ENCODE peak calls at places on chromosomes 7 and 10, in nine cellular contexts. N is heart left ventricle, T is adrenal gland, H is A549, Z is body of pancreas, E is lower leg skin, V is stomach, B is transverse colon, D is IMR-90. G is an unnamed sample.

GRCh38 chr10:77036993-77037734 is 600.4 kb downstream of the KCNMA1 start:
- DNase-seq in B (no peak), N (no peak), V (no peak), Z (no peak), H (no peak), D (no peak), E (no peak), T (no peak), G (no peak)

GRCh38 chr7:157485361-157485831 is 148.6 kb downstream of the DNAJB6 start:
- DNase-seq in N (peak), V (peak), Z (no peak), B (no peak), D (no peak), E (peak), H (no peak), T (no peak), G (peak)

GRCh38 chr10:70052462-70053211 is at the start of gene MACROH2A2:
- DNase-seq in B (peak), V (peak), T (peak), Z (peak), D (peak), E (peak), N (peak), H (peak), G (peak)

GRCh38 chr7:32921896-32922295 is 30.3 kb upstream of the KBTBD2 start:
- DNase-seq in D (peak), Z (no peak), B (no peak), N (no peak), E (no peak), H (no peak), T (no peak), V (no peak), G (no peak)

GRCh38 chr7:74344786-74345185 is 55.6 kb downstream of the CLIP2 start:
- DNase-seq in Z (no peak), B (no peak), N (no peak), H (no peak), E (no peak), T (no peak), V (no peak), D (no peak), G (no peak)

GRCh38 chr7:15476101-15476918 is 85.5 kb downstream of the AGMO start:
- DNase-seq in E (no peak), Z (no peak), V (no peak), T (no peak), B (no peak), H (no peak), N (no peak), D (no peak), G (no peak)

GRCh38 chr7:23249486-23249885 is 2.9 kb downstream of the GPNMB start:
- DNase-seq in H (no peak), Z (no peak), T (no peak), D (no peak), B (no peak), N (no peak), V (no peak), E (no peak), G (no peak)

GRCh38 chr7:41478187-41478586 is 224.7 kb downstream of the INHBA start:
- DNase-seq in N (no peak), B (no peak), E (no peak), T (no peak), H (no peak), Z (no peak), V (no peak), D (peak), G (no peak)

GRCh38 chr7:35630573-35630972 is 64.4 kb downstream of the HERPUD2 start:
- DNase-seq in Z (no peak), N (no peak), B (no peak), D (peak), H (no peak), E (no peak), V (no peak), T (no peak), G (no peak)

GRCh38 chr10:6141296-6142151 is 52.7 kb downstream of the RBM17 start:
- DNase-seq in T (no peak), N (no peak), Z (no peak), V (no peak), D (peak), E (no peak), H (peak), B (no peak), G (no peak)

GRCh38 chr10:95244152-95244551 is 46.7 kb downstream of the PDLIM1 start:
- DNase-seq in N (no peak), Z (no peak), T (no peak), V (no peak), E (no peak), D (no peak), B (no peak), H (no peak), G (no peak)

GRCh38 chr7:149205690-149206381 is 10.5 kb downstream of the ZNF282 start:
- DNase-seq in D (no peak), T (no peak), V (no peak), B (peak), Z (no peak), H (no peak), E (no peak), N (no peak), G (no peak)

GRCh38 chr10:99346247-99346646 is 17.1 kb downstream of the CNNM1 start:
- DNase-seq in Z (no peak), V (no peak), H (no peak), B (no peak), T (no peak), E (no peak), N (no peak), D (peak), G (no peak)

GRCh38 chr7:116952640-116953371 is 495 bp upstream of the ST7 start:
- DNase-seq in E (peak), Z (peak), D (peak), H (peak), N (no peak), V (peak), B (peak), T (peak), G (no peak)

GRCh38 chr7:99141756-99142726 is 1.9 kb downstream of the SMURF1 start:
- DNase-seq in V (peak), T (peak), N (peak), Z (peak), E (peak), B (peak), H (peak), D (peak), G (peak)

GRCh38 chr7:101554584-101555268 is 74.4 kb downstream of the MYL10 start:
- DNase-seq in V (no peak), B (no peak), T (no peak), E (peak), Z (no peak), D (no peak), H (no peak), N (peak), G (peak)

GRCh38 chr7:47669178-47669878 is 87.4 kb upstream of the TNS3 start:
- DNase-seq in H (no peak), D (peak), V (peak), E (peak), N (peak), T (peak), B (peak), Z (peak), G (peak)
- TF ChIP-seq POLR2A in H (no peak), D (no peak), V (no peak), E (no peak), N (no peak), T (no peak), B (no peak), Z (peak), G (no peak)

GRCh38 chr7:108662783-108663182 is 93.1 kb downstream of the DNAJB9 start:
- DNase-seq in V (no peak), N (no peak), B (no peak), Z (no peak), D (no peak), H (no peak), T (no peak), E (no peak), G (no peak)

GRCh38 chr7:108659867-108660266 is 90.2 kb downstream of the DNAJB9 start:
- DNase-seq in T (no peak), N (no peak), B (no peak), E (no peak), D (no peak), V (no peak), H (no peak), Z (no peak), G (no peak)

DNA sequence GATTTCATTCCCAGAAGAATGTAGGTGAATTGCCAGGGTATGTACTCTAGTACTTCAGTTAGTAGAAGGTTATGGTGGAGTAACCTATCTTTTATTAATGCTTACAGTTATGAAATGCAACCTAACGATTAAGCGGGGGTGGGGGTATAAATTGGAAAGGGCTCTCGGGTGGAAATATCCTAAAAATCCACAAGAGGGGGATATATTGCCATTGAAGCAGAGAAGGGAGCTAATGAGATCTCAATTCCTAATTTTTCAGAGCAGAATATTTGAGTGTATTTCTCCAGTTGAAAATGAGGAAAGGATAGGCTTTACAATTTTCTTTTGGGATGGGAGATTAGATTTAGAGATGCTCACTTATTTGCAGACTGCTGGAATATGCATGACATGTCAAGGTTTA is 90.8 kb downstream of the DNAJB9 start:
- DNase-seq in T (no peak), E (no peak), Z (no peak), H (peak), V (no peak), N (no peak), D (peak), B (no peak), G (no peak)
- TF ChIP-seq CTCF in T (no peak), E (no peak), Z (no peak), H (peak), V (no peak), N (peak), D (peak), B (no peak), G (no peak)

GRCh38 chr10:59736749-59737148 is 16.5 kb downstream of the MRLN start:
- DNase-seq in V (no peak), N (no peak), H (no peak), D (no peak), T (no peak), B (no peak), E (no peak), Z (no peak), G (no peak)

GRCh38 chr10:59733321-59733720 is 19.9 kb downstream of the MRLN start:
- DNase-seq in N (no peak), T (no peak), B (no peak), E (no peak), V (no peak), Z (no peak), H (no peak), D (no peak), G (no peak)

GRCh38 chr10:59735296-59735695 is 18.0 kb downstream of the MRLN start:
- DNase-seq in H (no peak), T (no peak), E (no peak), Z (no peak), D (no peak), B (no peak), N (no peak), V (no peak), G (no peak)

GRCh38 chr10:59734063-59734462 is 19.2 kb downstream of the MRLN start:
- DNase-seq in D (no peak), B (no peak), N (no peak), T (no peak), H (no peak), Z (no peak), E (no peak), V (no peak), G (no peak)
- TF ChIP-seq POLR2A in D (no peak), B (no peak), N (no peak), T (no peak), H (no peak), Z (no peak), E (no peak), V (no peak), G (no peak)

GRCh38 chr7:44636041-44636580 is 29.7 kb downstream of the OGDH start:
- DNase-seq in B (no peak), V (no peak), N (no peak), E (no peak), H (no peak), D (no peak), T (no peak), Z (peak), G (no peak)
- TF ChIP-seq CTCF in B (no peak), V (no peak), N (no peak), E (no peak), H (no peak), D (no peak), T (no peak), Z (no peak), G (no peak)

GRCh38 chr7:55100172-55100961 is 81.5 kb downstream of the EGFR start:
- DNase-seq in T (peak), N (peak), V (peak), D (peak), H (no peak), B (peak), E (no peak), Z (peak), G (peak)

GRCh38 chr7:55104123-55104522 is 85.3 kb downstream of the EGFR start:
- DNase-seq in D (no peak), E (peak), V (no peak), N (no peak), H (no peak), Z (no peak), B (no peak), T (no peak), G (no peak)

GRCh38 chr7:55101359-55101758 is 82.5 kb downstream of the EGFR start:
- DNase-seq in V (peak), B (no peak), N (no peak), H (no peak), E (peak), T (no peak), D (no peak), Z (peak), G (no peak)

GRCh38 chr7:55099086-55099831 is 80.4 kb downstream of the EGFR start:
- DNase-seq in E (no peak), D (peak), V (no peak), N (no peak), B (no peak), T (peak), Z (no peak), H (no peak), G (no peak)

DNA sequence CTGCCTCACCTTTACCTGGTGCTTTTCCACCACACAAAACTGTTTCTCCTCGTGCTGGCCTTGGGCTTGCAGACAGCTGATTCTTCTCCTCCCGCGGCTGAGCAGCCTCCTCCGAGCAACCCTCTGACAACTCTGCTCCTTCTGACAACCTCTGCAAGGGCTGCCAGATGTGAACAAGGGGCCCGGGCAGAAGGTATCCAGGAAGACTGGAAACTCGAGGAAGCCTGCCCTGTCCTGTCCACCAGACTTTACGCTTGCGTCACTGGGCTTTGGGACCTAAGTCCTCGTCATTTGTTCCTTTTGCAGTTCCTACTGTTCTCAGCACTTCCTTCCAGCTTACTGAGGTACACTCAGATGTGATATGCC is 82.1 kb downstream of the EGFR start:
- DNase-seq in H (no peak), T (no peak), B (no peak), V (no peak), E (peak), Z (peak), D (no peak), N (no peak), G (no peak)
- TF ChIP-seq POLR2A in H (no peak), T (no peak), B (no peak), V (no peak), E (no peak), Z (no peak), D (no peak), N (no peak), G (no peak)

G was measured in uterus.